ENCODE peak calls at places on chromosomes 3 and 15, in seven cellular contexts. One of them, this sample, is unnamed.

GRCh38 chr3:186566772-186567071 is 417 bp downstream of the TBCCD1 start:
- DNase-seq in head of caudate nucleus: no peak
- DNase-seq in Panc1: no peak
- DNase-seq in choroid plexus epithelial cell: peak
- DNase-seq in iris pigment epithelial cell: no peak
- DNase-seq in HS-5: no peak
- DNase-seq in fibroblast of lung: no peak
- DNase-seq in this sample: no peak

GRCh38 chr3:18228060-18228459 is 197.1 kb downstream of the SATB1 start:
- DNase-seq in HS-5: no peak
- DNase-seq in choroid plexus epithelial cell: no peak
- DNase-seq in fibroblast of lung: no peak
- DNase-seq in Panc1: no peak
- DNase-seq in head of caudate nucleus: no peak
- DNase-seq in iris pigment epithelial cell: no peak
- DNase-seq in this sample: no peak

GRCh38 chr15:45151998-45152828 is 22.4 kb downstream of the DUOX1 start:
- DNase-seq in iris pigment epithelial cell: no peak
- DNase-seq in HS-5: no peak
- DNase-seq in fibroblast of lung: no peak
- DNase-seq in head of caudate nucleus: no peak
- DNase-seq in Panc1: no peak
- DNase-seq in choroid plexus epithelial cell: no peak
- DNase-seq in this sample: no peak

GRCh38 chr15:34019369-34019990 is 19.5 kb downstream of the AVEN start:
- DNase-seq in head of caudate nucleus: no peak
- DNase-seq in choroid plexus epithelial cell: no peak
- DNase-seq in Panc1: no peak
- DNase-seq in HS-5: no peak
- DNase-seq in iris pigment epithelial cell: no peak
- DNase-seq in fibroblast of lung: no peak
- DNase-seq in this sample: no peak

GRCh38 chr3:25962255-25962654 is 172.4 kb downstream of the OXSM start:
- DNase-seq in HS-5: no peak
- DNase-seq in iris pigment epithelial cell: no peak
- DNase-seq in choroid plexus epithelial cell: no peak
- DNase-seq in fibroblast of lung: no peak
- DNase-seq in head of caudate nucleus: no peak
- DNase-seq in Panc1: no peak
- DNase-seq in this sample: no peak

GRCh38 chr3:113241292-113242033 is 30.1 kb downstream of the BOC start:
- DNase-seq in Panc1: no peak
- DNase-seq in iris pigment epithelial cell: peak
- DNase-seq in choroid plexus epithelial cell: no peak
- DNase-seq in head of caudate nucleus: no peak
- DNase-seq in fibroblast of lung: no peak
- DNase-seq in HS-5: no peak
- DNase-seq in this sample: no peak

GRCh38 chr3:84836961-84837360 is 121.8 kb upstream of the CADM2 start:
- DNase-seq in head of caudate nucleus: no peak
- DNase-seq in choroid plexus epithelial cell: peak
- DNase-seq in iris pigment epithelial cell: no peak
- DNase-seq in HS-5: no peak
- DNase-seq in Panc1: no peak
- DNase-seq in fibroblast of lung: no peak
- DNase-seq in this sample: no peak

GRCh38 chr15:75045332-75046015 is 22.1 kb downstream of the PPCDC start:
- DNase-seq in iris pigment epithelial cell: no peak
- DNase-seq in choroid plexus epithelial cell: no peak
- DNase-seq in Panc1: no peak
- DNase-seq in head of caudate nucleus: no peak
- DNase-seq in HS-5: no peak
- DNase-seq in fibroblast of lung: no peak
- DNase-seq in this sample: no peak

GRCh38 chr3:143337387-143337786 is 217.8 kb downstream of the CHST2 start:
- DNase-seq in iris pigment epithelial cell: no peak
- DNase-seq in HS-5: no peak
- DNase-seq in fibroblast of lung: no peak
- DNase-seq in head of caudate nucleus: no peak
- DNase-seq in Panc1: no peak
- DNase-seq in choroid plexus epithelial cell: no peak
- DNase-seq in this sample: no peak

GRCh38 chr3:129602730-129603560 is 3.5 kb downstream of the PLXND1 start:
- DNase-seq in head of caudate nucleus: no peak
- DNase-seq in choroid plexus epithelial cell: peak
- DNase-seq in fibroblast of lung: peak
- DNase-seq in HS-5: no peak
- DNase-seq in iris pigment epithelial cell: peak
- DNase-seq in Panc1: no peak
- DNase-seq in this sample: no peak

GRCh38 chr3:10703875-10704274 is 112.2 kb upstream of the SLC6A11 start:
- DNase-seq in head of caudate nucleus: no peak
- DNase-seq in choroid plexus epithelial cell: peak
- DNase-seq in iris pigment epithelial cell: peak
- DNase-seq in fibroblast of lung: peak
- DNase-seq in Panc1: no peak
- DNase-seq in HS-5: peak
- DNase-seq in this sample: no peak

GRCh38 chr3:126421573-126422119 is 26.9 kb downstream of the CFAP100 start:
- DNase-seq in HS-5: no peak
- DNase-seq in fibroblast of lung: no peak
- DNase-seq in head of caudate nucleus: no peak
- DNase-seq in iris pigment epithelial cell: no peak
- DNase-seq in choroid plexus epithelial cell: no peak
- DNase-seq in Panc1: no peak
- DNase-seq in this sample: no peak

GRCh38 chr15:34610388-34610787 is 26.9 kb upstream of the GOLGA8B start:
- DNase-seq in iris pigment epithelial cell: peak
- DNase-seq in head of caudate nucleus: no peak
- DNase-seq in choroid plexus epithelial cell: peak
- DNase-seq in fibroblast of lung: peak
- DNase-seq in HS-5: no peak
- DNase-seq in Panc1: no peak
- DNase-seq in this sample: no peak

GRCh38 chr15:62549345-62549970 is 384.4 kb upstream of the C2CD4B start:
- DNase-seq in head of caudate nucleus: no peak
- DNase-seq in HS-5: no peak
- DNase-seq in iris pigment epithelial cell: peak
- DNase-seq in Panc1: peak
- DNase-seq in choroid plexus epithelial cell: peak
- DNase-seq in fibroblast of lung: peak
- DNase-seq in this sample: no peak

GRCh38 chr15:101128191-101128590 is 123.7 kb downstream of the CHSY1 start:
- DNase-seq in HS-5: peak
- DNase-seq in fibroblast of lung: peak
- DNase-seq in head of caudate nucleus: no peak
- DNase-seq in iris pigment epithelial cell: peak
- DNase-seq in Panc1: no peak
- DNase-seq in choroid plexus epithelial cell: peak
- DNase-seq in this sample: no peak

GRCh38 chr3:190533511-190534282 is 19.8 kb downstream of the IL1RAP start:
- DNase-seq in choroid plexus epithelial cell: peak
- DNase-seq in head of caudate nucleus: peak
- DNase-seq in HS-5: peak
- DNase-seq in Panc1: no peak
- DNase-seq in iris pigment epithelial cell: peak
- DNase-seq in fibroblast of lung: peak
- DNase-seq in this sample: peak

GRCh38 chr3:26099692-26100091 is 309.8 kb downstream of the OXSM start:
- DNase-seq in fibroblast of lung: peak
- DNase-seq in Panc1: no peak
- DNase-seq in HS-5: no peak
- DNase-seq in iris pigment epithelial cell: peak
- DNase-seq in head of caudate nucleus: no peak
- DNase-seq in choroid plexus epithelial cell: no peak
- DNase-seq in this sample: no peak

GRCh38 chr3:11290743-11291680 is 18.8 kb downstream of the ATG7 start:
- DNase-seq in HS-5: peak
- DNase-seq in choroid plexus epithelial cell: peak
- DNase-seq in head of caudate nucleus: no peak
- DNase-seq in fibroblast of lung: peak
- DNase-seq in iris pigment epithelial cell: peak
- DNase-seq in Panc1: no peak
- DNase-seq in this sample: no peak

GRCh38 chr15:71515375-71516186 is 294.8 kb upstream of the NR2E3 start:
- DNase-seq in head of caudate nucleus: no peak
- DNase-seq in Panc1: no peak
- DNase-seq in iris pigment epithelial cell: no peak
- DNase-seq in HS-5: no peak
- DNase-seq in fibroblast of lung: no peak
- DNase-seq in choroid plexus epithelial cell: no peak
- DNase-seq in this sample: no peak

GRCh38 chr3:49867871-49868321 is 1.8 kb downstream of the CAMKV start:
- DNase-seq in fibroblast of lung: peak
- DNase-seq in HS-5: no peak
- DNase-seq in head of caudate nucleus: no peak
- DNase-seq in iris pigment epithelial cell: peak
- DNase-seq in choroid plexus epithelial cell: peak
- DNase-seq in Panc1: no peak
- DNase-seq in this sample: no peak

GRCh38 chr3:173058229-173058628 is 82.8 kb downstream of the SPATA16 start:
- DNase-seq in head of caudate nucleus: no peak
- DNase-seq in iris pigment epithelial cell: no peak
- DNase-seq in fibroblast of lung: no peak
- DNase-seq in HS-5: no peak
- DNase-seq in Panc1: no peak
- DNase-seq in choroid plexus epithelial cell: no peak
- DNase-seq in this sample: no peak

GRCh38 chr15:95556866-95557225 is 773.7 kb upstream of the NR2F2 start:
- DNase-seq in choroid plexus epithelial cell: peak
- DNase-seq in iris pigment epithelial cell: peak
- DNase-seq in fibroblast of lung: no peak
- DNase-seq in Panc1: no peak
- DNase-seq in HS-5: no peak
- DNase-seq in head of caudate nucleus: no peak
- DNase-seq in this sample: no peak

GRCh38 chr15:86624261-86625036 is 544.8 kb downstream of the AGBL1 start:
- DNase-seq in Panc1: peak
- DNase-seq in choroid plexus epithelial cell: peak
- DNase-seq in HS-5: peak
- DNase-seq in head of caudate nucleus: peak
- DNase-seq in fibroblast of lung: peak
- DNase-seq in iris pigment epithelial cell: peak
- DNase-seq in this sample: peak

GRCh38 chr3:42090973-42091731 is at the start of gene TRAK1:
- DNase-seq in Panc1: no peak
- DNase-seq in iris pigment epithelial cell: peak
- DNase-seq in head of caudate nucleus: peak
- DNase-seq in HS-5: no peak
- DNase-seq in choroid plexus epithelial cell: peak
- DNase-seq in fibroblast of lung: no peak
- DNase-seq in this sample: peak

GRCh38 chr15:25886498-25887140 is 23.5 kb upstream of the ATP10A start:
- DNase-seq in iris pigment epithelial cell: no peak
- DNase-seq in fibroblast of lung: peak
- DNase-seq in choroid plexus epithelial cell: no peak
- DNase-seq in head of caudate nucleus: no peak
- DNase-seq in Panc1: no peak
- DNase-seq in HS-5: no peak
- DNase-seq in this sample: no peak

GRCh38 chr15:67267440-67267839 is 12.9 kb downstream of the IQCH start:
- DNase-seq in HS-5: no peak
- DNase-seq in fibroblast of lung: no peak
- DNase-seq in head of caudate nucleus: no peak
- DNase-seq in Panc1: no peak
- DNase-seq in choroid plexus epithelial cell: no peak
- DNase-seq in iris pigment epithelial cell: no peak
- DNase-seq in this sample: no peak

GRCh38 chr3:4741404-4742307 is 237.6 kb upstream of the BHLHE40 start:
- DNase-seq in head of caudate nucleus: no peak
- DNase-seq in Panc1: peak
- DNase-seq in choroid plexus epithelial cell: peak
- DNase-seq in HS-5: peak
- DNase-seq in iris pigment epithelial cell: peak
- DNase-seq in fibroblast of lung: peak
- DNase-seq in this sample: no peak

GRCh38 chr15:57033715-57034439 is 115.4 kb downstream of the TCF12 start:
- DNase-seq in fibroblast of lung: no peak
- DNase-seq in choroid plexus epithelial cell: no peak
- DNase-seq in HS-5: no peak
- DNase-seq in head of caudate nucleus: no peak
- DNase-seq in iris pigment epithelial cell: no peak
- DNase-seq in Panc1: no peak
- DNase-seq in this sample: no peak

GRCh38 chr3:144282313-144282712 is 310.7 kb downstream of the DIPK2A start:
- DNase-seq in HS-5: no peak
- DNase-seq in head of caudate nucleus: no peak
- DNase-seq in fibroblast of lung: no peak
- DNase-seq in iris pigment epithelial cell: no peak
- DNase-seq in choroid plexus epithelial cell: no peak
- DNase-seq in Panc1: no peak
- DNase-seq in this sample: no peak

GRCh38 chr15:65909831-65910230 is 40.5 kb downstream of the RAB11A start:
- DNase-seq in Panc1: no peak
- DNase-seq in iris pigment epithelial cell: no peak
- DNase-seq in HS-5: no peak
- DNase-seq in fibroblast of lung: no peak
- DNase-seq in head of caudate nucleus: no peak
- DNase-seq in choroid plexus epithelial cell: no peak
- DNase-seq in this sample: no peak

GRCh38 chr3:161423911-161424522 is 52.7 kb upstream of the SPTSSB start:
- DNase-seq in fibroblast of lung: peak
- DNase-seq in Panc1: no peak
- DNase-seq in HS-5: peak
- DNase-seq in iris pigment epithelial cell: peak
- DNase-seq in choroid plexus epithelial cell: peak
- DNase-seq in head of caudate nucleus: no peak
- DNase-seq in this sample: peak

GRCh38 chr15:91517491-91518200 is 335.9 kb upstream of the SLCO3A1 start:
- DNase-seq in head of caudate nucleus: no peak
- DNase-seq in iris pigment epithelial cell: peak
- DNase-seq in fibroblast of lung: peak
- DNase-seq in choroid plexus epithelial cell: peak
- DNase-seq in HS-5: no peak
- DNase-seq in Panc1: no peak
- DNase-seq in this sample: no peak

GRCh38 chr15:92714457-92715401 is 59.2 kb upstream of the FAM174B start:
- DNase-seq in Panc1: no peak
- DNase-seq in head of caudate nucleus: peak
- DNase-seq in HS-5: peak
- DNase-seq in choroid plexus epithelial cell: peak
- DNase-seq in fibroblast of lung: peak
- DNase-seq in iris pigment epithelial cell: peak
- DNase-seq in this sample: peak

GRCh38 chr3:40858364-40859115 is 333.8 kb downstream of the ZNF621 start:
- DNase-seq in head of caudate nucleus: no peak
- DNase-seq in iris pigment epithelial cell: no peak
- DNase-seq in HS-5: no peak
- DNase-seq in fibroblast of lung: no peak
- DNase-seq in choroid plexus epithelial cell: no peak
- DNase-seq in Panc1: no peak
- DNase-seq in this sample: no peak

GRCh38 chr15:34726407-34727100 is 28.2 kb downstream of the GJD2 start:
- DNase-seq in choroid plexus epithelial cell: peak
- DNase-seq in Panc1: no peak
- DNase-seq in fibroblast of lung: no peak
- DNase-seq in head of caudate nucleus: no peak
- DNase-seq in iris pigment epithelial cell: peak
- DNase-seq in HS-5: peak
- DNase-seq in this sample: no peak

GRCh38 chr3:157175678-157176077 is 15.7 kb upstream of the CCNL1 start:
- DNase-seq in HS-5: no peak
- DNase-seq in head of caudate nucleus: no peak
- DNase-seq in iris pigment epithelial cell: peak
- DNase-seq in choroid plexus epithelial cell: peak
- DNase-seq in fibroblast of lung: peak
- DNase-seq in Panc1: no peak
- DNase-seq in this sample: no peak

GRCh38 chr15:29921130-29921601 is 98.9 kb upstream of the TJP1 start:
- DNase-seq in choroid plexus epithelial cell: no peak
- DNase-seq in Panc1: no peak
- DNase-seq in fibroblast of lung: no peak
- DNase-seq in head of caudate nucleus: no peak
- DNase-seq in HS-5: no peak
- DNase-seq in iris pigment epithelial cell: no peak
- DNase-seq in this sample: no peak

GRCh38 chr15:31799711-31800321 is 230.5 kb upstream of the CHRNA7 start:
- DNase-seq in head of caudate nucleus: no peak
- DNase-seq in fibroblast of lung: no peak
- DNase-seq in iris pigment epithelial cell: no peak
- DNase-seq in HS-5: no peak
- DNase-seq in choroid plexus epithelial cell: no peak
- DNase-seq in Panc1: no peak
- DNase-seq in this sample: no peak

This sample was measured in globus pallidus.